ENCODE peak calls at places on chromosomes 5 and 9, in four cellular contexts. N is HepG2, Q is psoas muscle, U is RWPE2. M is an unnamed sample. For H3K4me1, the result is how much of the 10 kb centered on the place peaks cover.

GRCh38 chr9:96173640-96174039 is 128.3 kb downstream of the HSD17B3 start:
- DNase-seq in N (no peak), Q (no peak), U (no peak), M (no peak)

GRCh38 chr9:87499455-87500015 is 1.9 kb downstream of the DAPK1 start:
- DNase-seq in N (no peak), Q (no peak), U (no peak), M (no peak)

GRCh38 chr9:95506438-95506691 is 10.4 kb downstream of the PTCH1 start:
- DNase-seq in N (peak), Q (no peak), U (no peak), M (peak)

GRCh38 chr5:91079037-91079436 is 304.1 kb downstream of the ARRDC3 start:
- DNase-seq in N (no peak), Q (no peak), U (no peak), M (no peak)

GRCh38 chr5:42366051-42366450 is 57.2 kb upstream of the GHR start:
- DNase-seq in N (no peak), Q (no peak), U (no peak), M (no peak)

GRCh38 chr5:45491368-45491767 is 204.8 kb downstream of the HCN1 start:
- DNase-seq in N (no peak), Q (no peak), U (no peak), M (no peak)

GRCh38 chr9:5052858-5053257 is 67.8 kb downstream of the JAK2 start:
- DNase-seq in N (no peak), Q (no peak), U (no peak), M (no peak)

GRCh38 chr9:93247892-93248291 is 64.0 kb downstream of the WNK2 start:
- DNase-seq in N (no peak), Q (peak), U (no peak), M (no peak)

GRCh38 chr9:26234865-26235264 is 556.6 kb upstream of the TUSC1 start:
- DNase-seq in N (no peak), Q (no peak), U (no peak), M (no peak)

GRCh38 chr5:92704590-92704989 is 876.4 kb downstream of the NR2F1-AS1 start:
- DNase-seq in N (no peak), Q (no peak), U (no peak), M (no peak)
- H3K4me1 ChIP-seq in N (under half), Q (under half), U (under half), M (under half)

DNA sequence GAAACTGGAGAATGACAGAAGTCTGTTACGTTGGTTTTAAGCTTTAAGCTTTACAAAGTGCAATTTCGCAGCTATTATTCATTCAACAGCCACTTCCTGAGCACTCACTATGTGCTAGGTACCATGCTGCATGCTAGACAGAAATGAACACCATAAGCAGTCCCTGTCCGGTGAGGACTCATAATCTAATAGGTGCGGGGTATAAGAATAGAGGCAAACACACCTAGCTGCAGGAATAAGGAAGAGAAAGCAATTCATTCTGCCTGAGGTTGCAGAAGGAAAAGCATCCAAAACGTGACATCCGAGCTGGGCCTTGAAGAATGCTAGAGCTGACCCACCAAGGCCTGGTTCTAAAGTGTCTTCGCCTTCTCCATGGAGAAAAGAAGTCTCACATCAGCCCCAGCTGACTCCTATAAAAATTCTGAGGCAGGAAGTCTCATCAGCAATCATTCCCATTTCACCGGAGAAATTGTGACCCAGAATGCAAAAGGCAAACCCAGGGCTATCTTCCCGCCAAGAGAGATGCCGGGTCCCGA is 542 bp downstream of the FKBP15 start:
- DNase-seq in N (no peak), Q (no peak), U (no peak), M (no peak)
- H3K4me1 ChIP-seq in N (under half), Q (under half), U (under half), M (under half)

DNA sequence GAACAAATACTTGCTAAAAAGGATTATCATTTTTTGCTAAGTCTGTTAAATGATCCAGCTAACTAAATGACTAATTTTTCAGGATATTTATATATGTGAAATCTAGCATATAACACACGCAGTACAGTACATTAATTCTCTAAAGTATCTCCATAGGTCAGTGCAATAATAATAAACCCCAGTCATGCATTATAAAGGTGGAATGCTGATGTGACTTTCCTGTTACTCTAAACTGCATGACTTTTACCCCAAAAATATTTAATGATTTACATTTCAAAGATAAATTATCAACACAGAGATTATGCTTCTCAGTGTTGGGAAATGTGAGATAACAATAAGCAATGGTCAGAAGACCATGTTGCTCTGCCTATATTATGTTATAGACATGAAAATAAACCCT is 34.2 kb upstream of the PAM start:
- DNase-seq in N (no peak), Q (no peak), U (no peak), M (no peak)
- H3K4me1 ChIP-seq in N (under half), Q (under half), U (under half), M (under half)

GRCh38 chr9:130186051-130186450 is 13.8 kb downstream of the NCS1 start:
- DNase-seq in N (no peak), Q (no peak), U (peak), M (no peak)
- H3K4me1 ChIP-seq in N (under half), Q (under half), U (under half), M (under half)

GRCh38 chr5:142181096-142181495 is 72.5 kb downstream of the NDFIP1 start:
- DNase-seq in N (no peak), Q (no peak), U (no peak), M (no peak)
- H3K4me1 ChIP-seq in N (half or more), Q (under half), U (under half), M (under half)

DNA sequence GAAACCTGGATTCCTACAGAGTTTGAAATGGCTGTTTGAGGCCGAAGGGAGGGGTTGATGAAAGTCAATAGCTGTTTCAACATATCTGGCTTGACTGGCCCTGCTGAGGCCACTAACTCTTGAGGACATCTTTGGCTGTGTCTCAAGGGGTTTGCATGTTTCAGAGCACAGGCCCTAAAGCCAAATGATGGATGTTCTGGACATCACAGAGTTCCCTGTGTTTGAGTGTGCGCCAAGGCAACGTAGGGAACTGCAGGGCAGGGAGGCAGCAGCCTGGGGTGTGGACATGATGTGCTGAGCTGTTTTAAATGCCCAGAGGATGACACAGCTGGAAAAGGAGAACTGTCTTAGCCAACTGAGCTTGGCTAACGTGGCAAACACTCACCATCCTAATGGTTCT is 89.6 kb downstream of the RAPGEF1 start:
- DNase-seq in N (no peak), Q (peak), U (no peak), M (no peak)
- H3K4me1 ChIP-seq in N (under half), Q (half or more), U (under half), M (under half)

GRCh38 chr9:105712297-105712696 is 18.0 kb downstream of the TMEM38B start:
- DNase-seq in N (no peak), Q (no peak), U (no peak), M (no peak)
- H3K4me1 ChIP-seq in N (under half), Q (under half), U (under half), M (under half)

GRCh38 chr5:143061161-143061945 is 291.2 kb downstream of the ARHGAP26 start:
- DNase-seq in N (no peak), Q (no peak), U (no peak), M (no peak)

GRCh38 chr5:143057580-143057999 is 287.4 kb downstream of the ARHGAP26 start:
- DNase-seq in N (no peak), Q (no peak), U (no peak), M (no peak)

GRCh38 chr5:143060018-143060417 is 289.8 kb downstream of the ARHGAP26 start:
- DNase-seq in N (no peak), Q (no peak), U (no peak), M (no peak)

GRCh38 chr5:143056792-143057579 is 286.8 kb downstream of the ARHGAP26 start:
- DNase-seq in N (no peak), Q (no peak), U (no peak), M (no peak)

GRCh38 chr5:143059355-143059754 is 289.2 kb downstream of the ARHGAP26 start:
- DNase-seq in N (no peak), Q (no peak), U (no peak), M (no peak)
- H3K4me1 ChIP-seq in N (under half), Q (half or more), U (half or more), M (under half)